ENCODE peak calls at places on chromosome 14, in nine cellular contexts. E is GM23248, R is PC-3, H is A673, Z is GM19239, J is vagina, Y is T-helper 1 cell, F is LoVo, S is AG09309. L is an unnamed sample.

GRCh38 chr14:36505193-36505815 is 14.7 kb downstream of the NKX2-1 start:
- DNase-seq in R (no peak), S (no peak), J (no peak), Y (no peak), Z (peak), F (no peak), E (no peak), H (no peak), L (no peak)

GRCh38 chr14:39085933-39086332 is 17.1 kb downstream of the SEC23A start:
- DNase-seq in R (no peak), S (no peak), H (no peak), E (no peak), J (no peak), Y (no peak), Z (no peak), F (no peak), L (no peak)

GRCh38 chr14:49853572-49854375 is 1.2 kb upstream of the NEMF start:
- DNase-seq in H (peak), Z (no peak), J (no peak), R (peak), Y (peak), S (peak), E (peak), F (peak), L (no peak)

GRCh38 chr14:65462411-65462810 is 49.9 kb downstream of the FUT8 start:
- DNase-seq in R (peak), Z (no peak), J (no peak), H (no peak), E (peak), Y (peak), S (peak), F (no peak), L (no peak)

GRCh38 chr14:77375164-77375950 is 1.5 kb downstream of the TMED8 start:
- DNase-seq in R (no peak), F (no peak), Y (no peak), H (no peak), Z (no peak), J (no peak), E (no peak), S (no peak), L (no peak)

GRCh38 chr14:100709252-100709955 is 17.3 kb upstream of the DLK1 start:
- DNase-seq in H (no peak), Y (no peak), S (no peak), Z (peak), R (peak), F (no peak), J (no peak), E (peak), L (peak)

GRCh38 chr14:77103954-77104353 is 5.9 kb downstream of the CIPC start:
- DNase-seq in R (no peak), Y (no peak), H (no peak), E (no peak), S (no peak), Z (no peak), J (no peak), F (no peak), L (no peak)

GRCh38 chr14:66965831-66966230 is 223.4 kb upstream of the GARIN2 start:
- DNase-seq in E (peak), Y (no peak), S (no peak), F (no peak), Z (no peak), H (no peak), R (peak), J (no peak), L (no peak)

GRCh38 chr14:77111021-77111420 is 13.0 kb downstream of the CIPC start:
- DNase-seq in Z (no peak), Y (no peak), R (no peak), F (no peak), H (peak), S (no peak), E (peak), J (no peak), L (no peak)